ENCODE peak calls at places on chromosome 7, in four cellular contexts. S, K, I and A are unnamed samples.

GRCh38 chr7:130982160-130982638 is 248.2 kb upstream of the KLF14 start:
- DNase-seq in S (peak), K (no peak), I (peak), A (peak)

GRCh38 chr7:148696787-148697186 is 1.9 kb upstream of the CUL1 start:
- DNase-seq in S (no peak), K (no peak), I (no peak), A (no peak)

GRCh38 chr7:69780377-69780776 is 182.1 kb downstream of the AUTS2 start:
- DNase-seq in S (peak), K (no peak), I (peak), A (peak)

GRCh38 chr7:142188846-142189245 is 69.0 kb downstream of the PRSS58 start:
- DNase-seq in S (no peak), K (no peak), I (no peak), A (peak)

GRCh38 chr7:69429817-69430501 is 168.3 kb upstream of the AUTS2 start:
- DNase-seq in S (peak), K (no peak), I (peak), A (peak)

GRCh38 chr7:36153571-36154097 is 580 bp downstream of the EEPD1 start:
- DNase-seq in S (no peak), K (no peak), I (no peak), A (no peak)

GRCh38 chr7:147014596-147014995 is 898.0 kb downstream of the CNTNAP2 start:
- DNase-seq in S (no peak), K (no peak), I (no peak), A (no peak)

GRCh38 chr7:1912472-1913289 is 242.6 kb downstream of the ELFN1 start:
- DNase-seq in S (peak), K (peak), I (peak), A (peak)

GRCh38 chr7:16753932-16754571 is 497 bp downstream of the TSPAN13 start:
- DNase-seq in S (peak), K (no peak), I (peak), A (no peak)

GRCh38 chr7:83649701-83650100 is 762 bp upstream of the SEMA3E start:
- DNase-seq in S (no peak), K (no peak), I (no peak), A (no peak)

DNA sequence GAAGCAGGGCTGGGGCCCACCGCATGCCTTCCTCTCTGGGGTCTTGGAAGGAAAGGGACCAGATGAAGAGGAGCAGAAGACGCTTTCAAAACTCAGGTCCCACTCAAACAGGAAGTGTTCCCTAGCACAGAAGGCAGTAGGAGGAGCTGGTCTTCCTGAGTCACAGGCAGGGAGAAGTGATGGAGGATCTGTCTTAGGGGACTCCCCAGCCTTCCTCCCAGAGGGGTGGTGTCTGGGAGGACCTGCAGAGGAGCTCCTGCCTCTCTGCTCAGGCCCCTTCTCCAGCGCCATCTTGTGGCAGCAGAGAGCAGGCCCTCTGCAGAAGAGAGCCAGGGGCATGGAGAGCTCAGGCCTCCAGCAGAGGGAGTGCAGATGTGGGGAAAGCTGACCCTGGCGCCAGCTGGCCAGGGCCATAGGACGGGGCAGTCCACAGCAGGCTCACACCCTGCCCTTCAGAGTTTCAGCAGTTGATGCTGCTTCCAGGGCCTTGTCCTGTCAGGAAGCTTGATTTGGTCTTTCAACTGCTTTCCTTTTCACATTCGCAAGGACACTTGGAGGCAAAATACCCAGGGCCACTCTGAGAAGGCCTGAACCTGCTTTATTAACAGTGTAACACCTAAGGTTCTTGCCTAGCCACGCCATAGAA is 62.2 kb upstream of the TARP start:
- DNase-seq in S (peak), K (peak), I (peak), A (peak)
- H3K4me3 ChIP-seq in S (no peak), K (peak), I (no peak), A (peak)

DNA sequence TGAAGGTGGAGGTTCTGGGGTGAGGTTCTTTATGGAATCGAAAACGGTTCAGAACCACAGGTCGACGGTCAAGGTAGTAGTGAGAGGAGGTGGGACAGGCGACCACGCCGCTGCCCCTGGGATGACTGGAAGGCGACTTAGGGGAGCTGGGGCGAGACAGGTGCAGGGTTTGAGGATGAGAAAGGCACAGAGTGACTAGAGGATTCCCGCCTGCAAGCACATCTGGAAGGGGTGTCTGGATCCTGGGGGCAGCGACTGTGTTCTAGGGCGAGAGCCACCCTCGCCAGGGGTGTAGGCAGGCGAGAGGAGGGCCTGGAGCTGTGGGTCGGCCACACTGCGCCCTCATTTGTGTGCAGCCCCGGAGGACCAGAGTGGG is 468 bp upstream of the IRF5 start:
- DNase-seq in S (no peak), K (no peak), I (no peak), A (no peak)
- H3K4me3 ChIP-seq in S (no peak), K (no peak), I (no peak), A (no peak)

DNA sequence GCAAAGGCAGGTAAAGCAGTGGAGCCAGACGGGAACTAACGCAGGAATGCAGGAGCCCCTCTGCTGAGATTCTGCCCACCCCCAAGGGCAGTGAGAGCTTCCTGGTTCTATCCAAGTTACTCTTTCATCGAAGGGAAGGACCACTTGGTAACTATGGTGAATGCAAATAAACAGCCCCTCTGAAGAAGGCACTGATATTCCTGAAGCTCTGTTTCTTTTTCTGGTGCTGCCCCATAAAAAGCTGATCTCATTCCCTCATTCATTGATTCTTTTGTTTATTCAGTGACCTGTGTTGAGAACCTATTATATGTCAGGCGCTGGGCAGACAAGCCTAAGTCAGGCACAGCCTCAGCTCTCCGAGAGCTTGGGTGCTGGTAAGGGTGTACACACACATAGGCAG is 217.3 kb downstream of the SNX10 start:
- DNase-seq in S (no peak), K (no peak), I (no peak), A (no peak)
- H3K4me3 ChIP-seq in S (no peak), K (no peak), I (no peak), A (no peak)

GRCh38 chr7:91093181-91093580 is 171.1 kb upstream of the FZD1 start:
- DNase-seq in S (no peak), K (no peak), I (no peak), A (no peak)
- H3K4me3 ChIP-seq in S (no peak), K (no peak), I (no peak), A (no peak)

GRCh38 chr7:150799741-150800575 is at the start of gene TMEM176B:
- DNase-seq in S (no peak), K (no peak), I (no peak), A (no peak)

GRCh38 chr7:150800576-150801241 is at the start of gene TMEM176A:
- DNase-seq in S (no peak), K (no peak), I (no peak), A (no peak)

GRCh38 chr7:150803161-150803860 is 2.7 kb downstream of the TMEM176A start:
- DNase-seq in S (no peak), K (no peak), I (no peak), A (no peak)

GRCh38 chr7:150801242-150801945 is 825 bp downstream of the TMEM176A start:
- DNase-seq in S (no peak), K (no peak), I (no peak), A (no peak)

DNA sequence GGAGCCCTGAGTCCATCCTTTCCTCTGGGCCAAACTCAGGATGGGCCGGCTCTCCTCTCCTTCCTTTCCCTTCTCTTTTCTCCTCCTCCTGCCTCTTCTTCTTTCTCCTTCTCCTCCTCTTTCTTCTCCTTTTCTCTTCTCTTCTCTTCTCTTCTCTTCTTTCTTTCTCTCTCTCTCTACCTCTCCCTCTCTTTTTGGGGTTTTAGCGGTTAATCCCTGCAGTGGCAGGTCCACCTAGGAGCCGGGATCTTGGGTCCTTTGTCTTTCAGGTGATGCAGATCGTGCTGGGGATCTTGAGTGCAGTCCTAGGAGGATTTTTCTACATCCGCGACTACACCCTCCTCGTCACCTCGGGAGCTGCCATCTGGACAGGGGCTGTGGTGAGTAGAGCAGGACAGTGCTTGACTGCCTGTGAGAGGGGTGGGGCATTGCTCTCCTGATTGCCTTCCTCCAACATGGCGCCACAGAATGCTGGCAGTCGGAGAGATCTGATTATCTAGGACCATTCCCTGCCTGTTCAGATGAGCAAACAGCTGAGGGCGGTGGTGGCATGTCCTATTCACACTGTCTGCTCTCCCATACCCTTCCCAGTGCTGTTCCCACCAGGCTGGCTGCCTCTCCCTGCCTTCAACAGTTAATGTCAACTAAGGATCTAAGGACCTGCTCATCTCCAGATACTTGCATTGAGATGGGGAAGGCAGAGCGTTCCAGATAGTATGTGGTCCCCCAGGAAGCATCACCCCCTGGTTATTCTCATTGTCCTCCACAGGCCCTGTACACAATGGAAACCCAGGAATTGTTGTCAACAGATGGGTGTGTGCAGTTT is 1.6 kb downstream of the TMEM176A start:
- DNase-seq in S (no peak), K (no peak), I (no peak), A (no peak)
- H3K4me3 ChIP-seq in S (no peak), K (no peak), I (no peak), A (no peak)

DNA sequence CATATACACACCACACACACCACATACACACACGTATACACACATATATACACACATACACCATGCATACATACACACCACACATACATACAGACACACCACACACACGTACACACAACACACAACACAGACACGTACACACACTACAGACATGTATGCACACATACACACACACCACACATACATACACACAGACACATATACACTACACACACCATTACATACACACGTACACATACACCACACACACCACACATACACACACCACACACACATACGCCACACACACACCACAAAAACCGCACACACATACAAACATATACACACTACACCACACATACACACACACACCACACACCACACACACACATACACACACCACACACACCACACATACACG is 161.8 kb upstream of the LANCL2 start:
- DNase-seq in S (no peak), K (no peak), I (no peak), A (no peak)
- H3K4me3 ChIP-seq in S (no peak), K (no peak), I (no peak), A (no peak)

DNA sequence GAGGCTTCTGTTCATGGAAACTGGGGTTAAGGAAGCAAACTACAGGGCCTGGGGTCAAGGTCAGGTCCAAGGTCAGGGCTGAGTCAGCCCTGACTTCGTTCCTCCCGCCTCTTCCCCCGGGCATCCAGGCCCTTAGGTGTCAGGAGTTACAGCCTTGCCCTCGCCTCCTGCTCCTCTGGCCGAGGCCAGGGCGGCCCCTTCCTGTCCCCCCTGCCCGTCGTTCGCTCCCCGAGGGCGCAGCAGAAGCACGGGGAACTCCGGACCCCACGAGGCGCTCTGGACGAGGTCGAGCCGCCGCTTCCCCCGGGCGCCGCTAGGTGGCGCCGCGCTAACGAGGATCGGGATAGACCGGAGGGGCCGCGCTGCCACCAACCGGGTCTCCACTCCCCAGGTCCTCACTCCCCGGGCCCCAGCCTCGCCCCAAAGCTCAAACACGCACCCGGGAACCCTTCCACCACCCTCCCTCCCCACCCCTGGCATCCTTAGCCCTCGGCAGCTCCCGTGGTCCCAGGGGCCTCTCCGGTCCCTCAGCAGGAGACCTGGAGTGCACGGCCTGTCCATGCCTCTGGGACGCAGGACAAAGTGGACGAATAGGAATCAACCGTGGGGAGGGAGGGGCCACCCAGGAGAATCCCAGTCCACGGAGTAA is 59.2 kb upstream of the MYL10 start:
- DNase-seq in S (peak), K (peak), I (peak), A (peak)
- H3K4me3 ChIP-seq in S (peak), K (peak), I (peak), A (peak)

GRCh38 chr7:145347271-145347670 is 511.4 kb upstream of the TPK1 start:
- DNase-seq in S (no peak), K (no peak), I (no peak), A (no peak)
- H3K4me3 ChIP-seq in S (no peak), K (no peak), I (no peak), A (no peak)